ENCODE peak calls at places on chromosomes 13 and 19, in four cellular contexts. B is cardiac muscle cell, D is neural progenitor cell, M is tibial nerve. A is an unnamed sample.

GRCh38 chr19:11142528-11143171 is 12.9 kb downstream of the SPC24 start:
- DNase-seq in B (peak; percentile 98), D (peak; percentile 78), M (peak; percentile 83), A (peak; percentile 98)

GRCh38 chr13:75521956-75522355 is 15.7 kb downstream of the COMMD6 start:
- DNase-seq in B (no peak), D (no peak), M (no peak), A (no peak)

GRCh38 chr13:74464656-74465055 is 330.5 kb upstream of the KLF12 start:
- DNase-seq in B (no peak), D (no peak), M (no peak), A (no peak)

GRCh38 chr19:19280561-19280960 is 7.5 kb upstream of the TM6SF2 start:
- DNase-seq in B (peak; percentile 19), D (no peak), M (no peak), A (peak; percentile 7)

GRCh38 chr13:112510002-112510780 is 77.8 kb downstream of the TUBGCP3 start:
- DNase-seq in B (peak; percentile 64), D (peak; percentile 81), M (no peak), A (peak; percentile 73)

GRCh38 chr19:41203371-41203770 is 10.4 kb downstream of the CYP2S1 start:
- DNase-seq in B (no peak), D (no peak), M (no peak), A (no peak)

GRCh38 chr19:18541992-18542935 is 1.1 kb downstream of the FKBP8 start:
- DNase-seq in B (no peak), D (peak; percentile 50), M (no peak), A (no peak)

GRCh38 chr19:10758978-10759377 is 41.1 kb downstream of the DNM2 start:
- DNase-seq in B (no peak), D (no peak), M (no peak), A (no peak)

GRCh38 chr19:47275866-47276461 is 1.3 kb downstream of the INAFM1 start:
- DNase-seq in B (peak; percentile 65), D (no peak), M (peak; percentile 47), A (peak; percentile 70)

GRCh38 chr19:3780786-3781304 is 5.3 kb downstream of the MATK start:
- DNase-seq in B (no peak), D (no peak), M (no peak), A (no peak)

GRCh38 chr13:42334329-42334706 is 62.4 kb downstream of the AKAP11 start:
- DNase-seq in B (no peak), D (no peak), M (no peak), A (no peak)

GRCh38 chr13:79295906-79296564 is 110.0 kb downstream of the RBM26 start:
- DNase-seq in B (no peak), D (no peak), M (no peak), A (no peak)

GRCh38 chr13:113275387-113275786 is 21.7 kb upstream of the LAMP1 start:
- DNase-seq in B (peak; percentile 68), D (peak; percentile 61), M (no peak), A (peak; percentile 65)

GRCh38 chr19:6568010-6568411 is 22.9 kb downstream of the CD70 start:
- DNase-seq in B (no peak), D (no peak), M (no peak), A (no peak)

GRCh38 chr19:6568816-6569215 is 22.1 kb downstream of the CD70 start:
- DNase-seq in B (peak; percentile 59), D (no peak), M (no peak), A (no peak)

GRCh38 chr19:6564393-6564792 is 26.6 kb downstream of the CD70 start:
- DNase-seq in B (peak; percentile 20), D (peak; percentile 15), M (no peak), A (peak; percentile 34)
- H3K4me3 ChIP-seq in B (no peak overlapping the region), D (no peak overlapping the region), M (no peak overlapping the region), A (no peak overlapping the region)

GRCh38 chr19:17483605-17484002 is 13.3 kb downstream of the SLC27A1 start:
- DNase-seq in B (no peak), D (no peak), M (no peak), A (no peak)

GRCh38 chr19:17479325-17479791 is 9.0 kb downstream of the SLC27A1 start:
- DNase-seq in B (peak; percentile 76), D (no peak), M (no peak), A (peak; percentile 77)

GRCh38 chr19:17484520-17485180 is 14.3 kb downstream of the SLC27A1 start:
- DNase-seq in B (no peak), D (no peak), M (no peak), A (no peak)

GRCh38 chr19:17482877-17483604 is 12.7 kb downstream of the SLC27A1 start:
- DNase-seq in B (no peak), D (no peak), M (no peak), A (no peak)

DNA sequence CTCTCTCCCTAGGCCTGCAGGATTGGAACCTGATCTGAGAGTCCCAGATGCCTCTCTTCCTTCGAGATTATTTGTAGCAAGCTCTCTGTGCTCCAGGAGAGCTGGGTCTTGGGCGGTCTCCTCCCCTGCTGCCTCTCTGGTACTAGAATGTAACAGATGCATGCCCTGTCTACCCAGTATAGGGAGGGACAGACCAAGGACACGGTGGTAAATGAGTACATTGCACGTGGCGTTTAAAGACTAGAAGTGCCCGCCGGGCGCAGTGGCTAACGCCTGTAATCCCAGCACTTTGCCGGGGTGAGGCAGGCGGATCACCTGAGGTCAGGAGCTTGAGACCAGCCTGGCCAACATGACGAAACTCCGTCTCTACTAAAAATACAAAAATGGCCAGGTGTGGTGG is 11.7 kb downstream of the SLC27A1 start:
- DNase-seq in B (no peak), D (no peak), M (no peak), A (no peak)
- H3K4me3 ChIP-seq in B (no peak overlapping the region), D (no peak overlapping the region), M (no peak overlapping the region), A (no peak overlapping the region)

GRCh38 chr13:44142911-44143665 is 230.5 kb upstream of the SERP2 start:
- DNase-seq in B (peak; percentile 29), D (no peak), M (no peak), A (peak; percentile 31)
- H3K4me3 ChIP-seq in B (peak overlapping the region; percentile 26), D (peak overlapping the region; percentile 51), M (peak overlapping the region; percentile 59), A (peak overlapping the region; percentile 62)

DNA sequence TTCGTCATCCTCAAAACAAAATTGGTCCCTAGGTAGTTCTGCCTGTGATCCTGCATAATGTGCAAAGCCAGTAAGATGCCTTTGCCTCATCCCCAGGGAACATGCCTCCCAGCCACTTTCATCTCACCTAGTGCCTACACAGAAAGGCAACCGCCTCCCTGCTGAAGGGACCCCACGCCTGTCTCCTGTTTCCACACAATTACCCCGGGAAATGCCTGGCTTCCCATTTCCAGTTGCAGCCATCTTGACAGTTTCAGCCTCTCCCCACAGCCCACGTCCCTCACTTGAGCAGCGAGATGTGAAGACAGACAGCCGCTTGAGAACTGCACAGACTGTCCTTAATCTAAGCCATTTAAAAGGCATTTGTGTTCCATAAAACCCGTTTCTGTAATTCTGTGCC is 4.6 kb upstream of the UQCRFS1 start:
- DNase-seq in B (no peak), D (no peak), M (no peak), A (no peak)
- H3K4me3 ChIP-seq in B (no peak overlapping the region), D (no peak overlapping the region), M (no peak overlapping the region), A (no peak overlapping the region)

A was measured in fibroblast of pulmonary artery.